ENCODE peak calls at places on chromosome 22, in ten cellular contexts. E, T, N, K, A, I, L, M, R and D are unnamed samples.
A peak's percentile ranks its signal among the peaks of the same experiment; 100 is the strongest.

GRCh38 chr22:33288078-33288477 is 229.9 kb upstream of the SYN3 start:
- DNase-seq in E (no peak), T (no peak), N (no peak), K (no peak), A (no peak), I (no peak), L (no peak), M (no peak), R (no peak), D (no peak)

GRCh38 chr22:17269607-17270261 is 50.5 kb upstream of the ADA2 start:
- DNase-seq in E (no peak), T (no peak), N (no peak), K (no peak), A (no peak), I (no peak), L (no peak), M (no peak), R (no peak), D (no peak)

GRCh38 chr22:37321288-37321687 is 39.0 kb downstream of the CYTH4 start:
- DNase-seq in E (no peak), T (no peak), N (no peak), K (no peak), A (no peak), I (no peak), L (no peak), M (no peak), R (no peak), D (no peak)

GRCh38 chr22:36595968-36596367 is 67.0 kb upstream of the EIF3D start:
- DNase-seq in E (no peak), T (no peak), N (no peak), K (no peak), A (no peak), I (no peak), L (no peak), M (no peak), R (no peak), D (no peak)

GRCh38 chr22:30523646-30524489 is 18.4 kb upstream of the SEC14L4 start:
- DNase-seq in E (no peak), T (no peak), N (no peak), K (no peak), A (no peak), I (no peak), L (peak; percentile 64), M (no peak), R (no peak), D (no peak)

GRCh38 chr22:24500251-24500820 is 5.2 kb downstream of the UPB1 start:
- DNase-seq in E (no peak), T (no peak), N (no peak), K (no peak), A (no peak), I (no peak), L (no peak), M (no peak), R (no peak), D (no peak)

GRCh38 chr22:38649841-38650522 is 6.2 kb downstream of the FAM227A start:
- DNase-seq in E (no peak), T (no peak), N (no peak), K (no peak), A (no peak), I (no peak), L (no peak), M (no peak), R (no peak), D (no peak)

GRCh38 chr22:45218974-45219373 is 21.7 kb downstream of the KIAA0930 start:
- DNase-seq in E (no peak), T (no peak), N (no peak), K (no peak), A (no peak), I (no peak), L (no peak), M (no peak), R (no peak), D (no peak)

GRCh38 chr22:18032455-18033101 is 8.2 kb upstream of the MICAL3 start:
- DNase-seq in E (no peak), T (no peak), N (no peak), K (no peak), A (peak; percentile 48), I (peak; percentile 91), L (peak; percentile 70), M (peak; percentile 64), R (peak; percentile 23), D (no peak)

GRCh38 chr22:36544107-36544620 is 15.2 kb upstream of the EIF3D start:
- DNase-seq in E (no peak), T (no peak), N (no peak), K (no peak), A (no peak), I (no peak), L (no peak), M (no peak), R (no peak), D (no peak)

GRCh38 chr22:43889366-43890253 is 2.2 kb downstream of the PNPLA5 start:
- DNase-seq in E (no peak), T (no peak), N (no peak), K (no peak), A (peak; percentile 44), I (no peak), L (no peak), M (peak; percentile 51), R (peak; percentile 29), D (no peak)

GRCh38 chr22:42945736-42946135 is 69.2 kb downstream of the PACSIN2 start:
- DNase-seq in E (no peak), T (no peak), N (no peak), K (no peak), A (no peak), I (no peak), L (no peak), M (no peak), R (no peak), D (no peak)

GRCh38 chr22:24893341-24894070 is 53.0 kb downstream of the LHFPL7 start:
- DNase-seq in E (no peak), T (no peak), N (no peak), K (no peak), A (no peak), I (no peak), L (no peak), M (no peak), R (no peak), D (no peak)

GRCh38 chr22:35448552-35448922 is 48.6 kb downstream of the MCM5 start:
- DNase-seq in E (no peak), T (no peak), N (no peak), K (no peak), A (no peak), I (no peak), L (no peak), M (no peak), R (no peak), D (no peak)

GRCh38 chr22:43944670-43945430 is 10.4 kb upstream of the SAMM50 start:
- DNase-seq in E (no peak), T (no peak), N (no peak), K (no peak), A (no peak), I (no peak), L (no peak), M (no peak), R (no peak), D (no peak)

GRCh38 chr22:45934659-45935341 is 42.2 kb downstream of the WNT7B start:
- DNase-seq in E (no peak), T (no peak), N (no peak), K (no peak), A (peak; percentile 92), I (peak; percentile 56), L (peak; percentile 93), M (peak; percentile 79), R (no peak), D (no peak)

GRCh38 chr22:23219787-23220484 is 39.6 kb downstream of the BCR start:
- DNase-seq in E (no peak), T (no peak), N (peak; percentile 49), K (no peak), A (no peak), I (no peak), L (peak; percentile 52), M (peak; percentile 50), R (no peak), D (no peak)

GRCh38 chr22:19889951-19890350 is 35.3 kb upstream of the GNB1L start:
- DNase-seq in E (no peak), T (no peak), N (no peak), K (no peak), A (no peak), I (no peak), L (no peak), M (no peak), R (no peak), D (no peak)

GRCh38 chr22:27853404-27853803 is 51.8 kb upstream of the MN1 start:
- DNase-seq in E (no peak), T (no peak), N (peak; percentile 47), K (no peak), A (no peak), I (no peak), L (no peak), M (peak; percentile 45), R (no peak), D (no peak)

GRCh38 chr22:23070418-23071162 is at the start of gene GNAZ:
- DNase-seq in E (no peak), T (peak; percentile 6), N (peak; percentile 25), K (no peak), A (peak; percentile 5), I (no peak), L (peak; percentile 54), M (no peak), R (no peak), D (peak; percentile 51)

GRCh38 chr22:28817919-28818859 is 17.8 kb upstream of the XBP1 start:
- DNase-seq in E (no peak), T (no peak), N (no peak), K (no peak), A (no peak), I (no peak), L (no peak), M (no peak), R (no peak), D (no peak)